ENCODE peak calls at places on chromosomes 11 and 22, in five cellular contexts. Z is cardiac fibroblast; L is HuH-7.5; A is HEK293T; T is CD4-positive, CD25-positive, alpha-beta regulatory T cell. D is an unnamed sample.

GRCh38 chr11:126613272-126613671 is 257.8 kb downstream of the ST3GAL4 start:
- DNase-seq in T (no peak), Z (no peak), A (no peak), L (no peak), D (no peak)

GRCh38 chr11:21321530-21321929 is 652.1 kb downstream of the NELL1 start:
- DNase-seq in A (no peak), L (no peak), T (no peak), Z (no peak), D (no peak)

GRCh38 chr11:10038916-10039315 is 255.1 kb downstream of the SBF2 start:
- DNase-seq in Z (peak; percentile 73), T (no peak), L (no peak), A (no peak), D (no peak)

GRCh38 chr11:17986007-17986710 is 26.7 kb downstream of the SERGEF start:
- DNase-seq in T (no peak), Z (peak; percentile 72), A (no peak), L (no peak), D (no peak)

GRCh38 chr22:23751441-23751996 is 607 bp upstream of the ZNF70 start:
- DNase-seq in Z (peak; percentile 36), L (no peak), A (peak; percentile 48), T (no peak), D (no peak)

GRCh38 chr11:126384449-126385070 is 29.1 kb downstream of the ST3GAL4 start:
- DNase-seq in L (no peak), T (no peak), Z (no peak), A (no peak), D (no peak)

GRCh38 chr11:76750746-76751145 is 32.4 kb upstream of the TSKU start:
- DNase-seq in A (no peak), T (no peak), Z (no peak), L (no peak), D (no peak)

GRCh38 chr11:119839504-119840133 is 110.6 kb upstream of the NECTIN1 start:
- DNase-seq in A (no peak), Z (no peak), T (no peak), L (no peak), D (no peak)

GRCh38 chr22:35547993-35548761 is 7.5 kb downstream of the RASD2 start:
- DNase-seq in L (no peak), T (no peak), Z (peak; percentile 12), A (peak; percentile 43), D (no peak)

GRCh38 chr11:76277298-76278175 is 71.2 kb upstream of the WNT11 start:
- DNase-seq in T (no peak), Z (no peak), A (no peak), L (no peak), D (no peak)

GRCh38 chr11:134731562-134731961 is 319.5 kb upstream of the B3GAT1 start:
- DNase-seq in T (no peak), A (no peak), L (no peak), Z (no peak), D (no peak)

GRCh38 chr11:35185696-35186095 is 46.7 kb downstream of the CD44 start:
- DNase-seq in Z (peak; percentile 66), T (no peak), L (no peak), A (no peak), D (no peak)

GRCh38 chr11:80916180-80916811 is 1475.5 kb upstream of the TENM4 start:
- DNase-seq in Z (no peak), A (no peak), L (no peak), T (no peak), D (no peak)

GRCh38 chr11:61682093-61682732 is 2.0 kb downstream of the DAGLA start:
- DNase-seq in A (no peak), Z (no peak), L (peak; percentile 95), T (no peak), D (no peak)

GRCh38 chr11:91795139-91795887 is 429.3 kb upstream of the FAT3 start:
- DNase-seq in Z (no peak), T (no peak), A (no peak), L (no peak), D (no peak)

GRCh38 chr11:125070699-125071254 is 7.7 kb downstream of the SLC37A2 start:
- DNase-seq in T (no peak), Z (peak; percentile 76), L (peak; percentile 57), A (no peak), D (peak; percentile 13)

GRCh38 chr11:112307617-112308016 is 47.0 kb upstream of the PLET1 start:
- DNase-seq in T (no peak), Z (no peak), A (no peak), L (no peak), D (no peak)

GRCh38 chr11:22456993-22457748 is 119.0 kb downstream of the SLC17A6 start:
- DNase-seq in L (no peak), Z (no peak), A (no peak), T (no peak), D (no peak)

GRCh38 chr22:44254811-44255210 is 57.9 kb downstream of the SHISAL1 start:
- DNase-seq in T (no peak), Z (no peak), L (no peak), A (no peak), D (no peak)

GRCh38 chr11:120248551-120249278 is 8.8 kb downstream of the POU2F3 start:
- DNase-seq in L (no peak), T (no peak), Z (no peak), A (no peak), D (no peak)

GRCh38 chr22:33780761-33781160 is 139.5 kb downstream of the LARGE1 start:
- DNase-seq in A (no peak), Z (no peak), T (no peak), L (no peak), D (no peak)

GRCh38 chr11:130301002-130301401 is 13.7 kb downstream of the ZBTB44 start:
- DNase-seq in A (no peak), T (no peak), Z (no peak), L (no peak), D (no peak)

GRCh38 chr22:25558341-25558740 is 6.1 kb upstream of the GRK3 start:
- DNase-seq in A (no peak), Z (no peak), L (no peak), T (no peak), D (no peak)

GRCh38 chr11:110026823-110027626 is 66.2 kb upstream of the ZC3H12C start:
- DNase-seq in A (no peak), T (no peak), L (no peak), Z (no peak), D (no peak)

GRCh38 chr11:42329930-42330555 is 870.6 kb upstream of the LRRC4C start:
- DNase-seq in L (no peak), A (no peak), T (no peak), Z (peak; percentile 66), D (no peak)

GRCh38 chr11:285021-285893 is 3.7 kb upstream of the PGGHG start:
- DNase-seq in T (no peak), Z (no peak), A (no peak), L (no peak), D (no peak)

GRCh38 chr22:46947516-46948260 is 185.2 kb downstream of the TBC1D22A start:
- DNase-seq in Z (no peak), L (no peak), A (no peak), T (no peak), D (no peak)

GRCh38 chr22:38966379-38966700 is 8.9 kb downstream of the APOBEC3A start:
- DNase-seq in T (no peak), L (no peak), Z (no peak), A (no peak), D (no peak)

GRCh38 chr22:41181349-41182241 is 23.5 kb upstream of the L3MBTL2 start:
- DNase-seq in T (no peak), Z (peak; percentile 83), A (no peak), L (no peak), D (no peak)

GRCh38 chr11:30333405-30333804 is 10.5 kb downstream of the ARL14EP start:
- DNase-seq in A (no peak), Z (peak; percentile 27), L (no peak), T (no peak), D (no peak)

GRCh38 chr11:33949201-33949913 is 57.5 kb upstream of the LMO2 start:
- DNase-seq in T (no peak), L (no peak), A (no peak), Z (no peak), D (no peak)

GRCh38 chr11:69868871-69869270 is 49.7 kb upstream of the FGF3 start:
- DNase-seq in T (no peak), A (no peak), Z (no peak), L (no peak), D (no peak)

GRCh38 chr11:128667873-128668272 is 26.0 kb upstream of the FLI1 start:
- DNase-seq in Z (no peak), T (no peak), L (no peak), A (no peak), D (no peak)

GRCh38 chr11:71294846-71295600 is 42.6 kb upstream of the SHANK2 start:
- DNase-seq in T (no peak), L (no peak), A (no peak), Z (no peak), D (no peak)

GRCh38 chr11:125535585-125535984 is 33.7 kb upstream of the EI24 start:
- DNase-seq in A (no peak), T (no peak), Z (no peak), L (no peak), D (no peak)

GRCh38 chr11:6598555-6598954 is 4.9 kb downstream of the RRP8 start:
- DNase-seq in L (no peak), Z (no peak), T (no peak), A (no peak), D (no peak)

GRCh38 chr22:46129390-46130041 is 20.8 kb upstream of the PPARA start:
- DNase-seq in Z (no peak), L (no peak), T (no peak), A (no peak), D (no peak)

GRCh38 chr11:10459029-10459970 is 4.2 kb downstream of the AMPD3 start:
- DNase-seq in Z (no peak), T (peak; percentile 45), A (no peak), L (no peak), D (peak; percentile 37)

GRCh38 chr11:134355656-134356055 is 23.9 kb downstream of the GLB1L2 start:
- DNase-seq in L (no peak), T (no peak), A (no peak), Z (no peak), D (no peak)

D was measured in immature natural killer cell.